ENCODE peak calls at places on chromosomes 7 and 10, in five cellular contexts. U, G, O, S and I are unnamed samples.

GRCh38 chr10:5509236-5509635 is 9.9 kb upstream of the CALML5 start:
- DNase-seq in U (no peak), G (no peak), O (no peak), S (no peak), I (no peak)

GRCh38 chr7:117158941-117159705 is 163.7 kb downstream of the WNT2 start:
- DNase-seq in G (peak; percentile 21), S (no peak), O (no peak), U (no peak), I (no peak)

GRCh38 chr10:110501142-110501937 is 3.6 kb downstream of the DUSP5 start:
- DNase-seq in U (peak; percentile 81), S (peak; percentile 64), G (peak; percentile 95), O (peak; percentile 94), I (peak; percentile 78)

GRCh38 chr7:36182854-36183604 is 30.0 kb downstream of the EEPD1 start:
- DNase-seq in S (no peak), O (no peak), G (no peak), U (no peak), I (no peak)

GRCh38 chr10:35422236-35422635 is 85.9 kb downstream of the CCNY start:
- DNase-seq in O (peak; percentile 23), G (no peak), S (no peak), U (peak; percentile 69), I (no peak)

GRCh38 chr10:93058139-93058538 is 2.5 kb upstream of the CYP26C1 start:
- DNase-seq in U (no peak), G (no peak), O (no peak), S (no peak), I (no peak)

GRCh38 chr7:14341200-14341599 is 351.7 kb upstream of the ETV1 start:
- DNase-seq in O (no peak), S (no peak), G (no peak), U (no peak), I (no peak)

GRCh38 chr10:82943142-82943541 is 1068.1 kb downstream of the NRG3 start:
- DNase-seq in O (no peak), G (no peak), S (no peak), U (no peak), I (no peak)

GRCh38 chr7:47371733-47372368 is 210.1 kb downstream of the TNS3 start:
- DNase-seq in S (no peak), U (peak; percentile 81), O (peak; percentile 73), G (peak; percentile 56), I (no peak)

GRCh38 chr10:13120786-13121499 is 21.0 kb downstream of the OPTN start:
- DNase-seq in G (peak; percentile 61), U (no peak), S (no peak), O (peak; percentile 24), I (no peak)

GRCh38 chr7:91247497-91247896 is 16.7 kb upstream of the FZD1 start:
- DNase-seq in G (no peak), O (no peak), S (no peak), U (no peak), I (no peak)

GRCh38 chr7:97187067-97187466 is 69.6 kb downstream of the SDHAF3 start:
- DNase-seq in S (no peak), U (no peak), G (peak; percentile 22), O (no peak), I (peak; percentile 1)

GRCh38 chr10:29501692-29502091 is 133.1 kb downstream of the SVIL start:
- DNase-seq in U (no peak), O (no peak), S (peak; percentile 39), G (peak; percentile 62), I (peak; percentile 51)

GRCh38 chr7:156527458-156527890 is 113.1 kb upstream of the RNF32 start:
- DNase-seq in U (no peak), S (peak; percentile 5), O (no peak), G (no peak), I (no peak)

GRCh38 chr10:67760272-67760671 is 64.3 kb upstream of the CTNNA3 start:
- DNase-seq in S (no peak), G (no peak), O (no peak), U (no peak), I (no peak)

GRCh38 chr10:69327463-69328345 is 49.4 kb downstream of the HK1 start:
- DNase-seq in U (peak; percentile 72), S (peak; percentile 75), O (peak; percentile 66), G (peak; percentile 85), I (no peak)

GRCh38 chr10:24209946-24210491 is 1.1 kb downstream of the KIAA1217 start:
- DNase-seq in O (peak; percentile 35), S (peak; percentile 77), U (no peak), G (peak; percentile 71), I (no peak)

GRCh38 chr10:33235951-33236350 is 98.5 kb downstream of the NRP1 start:
- DNase-seq in O (no peak), G (no peak), S (no peak), U (no peak), I (no peak)

GRCh38 chr7:121138262-121138933 is 149.9 kb downstream of the CPED1 start:
- DNase-seq in S (no peak), O (no peak), G (no peak), U (no peak), I (no peak)

GRCh38 chr10:103557455-103557854 is 64.0 kb downstream of the NEURL1 start:
- DNase-seq in S (no peak), U (no peak), G (no peak), O (no peak), I (no peak)
- H3K4me3 ChIP-seq in S (no peak overlapping the region), U (no peak overlapping the region), G (no peak overlapping the region), O (no peak overlapping the region), I (no peak overlapping the region)

GRCh38 chr10:15167411-15168295 is 840 bp downstream of the NMT2 start:
- DNase-seq in G (peak; percentile 49), U (peak; percentile 83), S (peak; percentile 24), O (peak; percentile 43), I (no peak)

GRCh38 chr10:15169555-15170407 is 1.3 kb upstream of the NMT2 start:
- DNase-seq in O (no peak), S (no peak), G (no peak), U (peak; percentile 12), I (no peak)

GRCh38 chr10:15166325-15166724 is 2.2 kb downstream of the NMT2 start:
- DNase-seq in O (no peak), G (no peak), U (no peak), S (no peak), I (no peak)

GRCh38 chr10:15168296-15168780 is at the start of gene NMT2:
- DNase-seq in U (peak; percentile 94), O (no peak), G (no peak), S (peak; percentile 88), I (no peak)

DNA sequence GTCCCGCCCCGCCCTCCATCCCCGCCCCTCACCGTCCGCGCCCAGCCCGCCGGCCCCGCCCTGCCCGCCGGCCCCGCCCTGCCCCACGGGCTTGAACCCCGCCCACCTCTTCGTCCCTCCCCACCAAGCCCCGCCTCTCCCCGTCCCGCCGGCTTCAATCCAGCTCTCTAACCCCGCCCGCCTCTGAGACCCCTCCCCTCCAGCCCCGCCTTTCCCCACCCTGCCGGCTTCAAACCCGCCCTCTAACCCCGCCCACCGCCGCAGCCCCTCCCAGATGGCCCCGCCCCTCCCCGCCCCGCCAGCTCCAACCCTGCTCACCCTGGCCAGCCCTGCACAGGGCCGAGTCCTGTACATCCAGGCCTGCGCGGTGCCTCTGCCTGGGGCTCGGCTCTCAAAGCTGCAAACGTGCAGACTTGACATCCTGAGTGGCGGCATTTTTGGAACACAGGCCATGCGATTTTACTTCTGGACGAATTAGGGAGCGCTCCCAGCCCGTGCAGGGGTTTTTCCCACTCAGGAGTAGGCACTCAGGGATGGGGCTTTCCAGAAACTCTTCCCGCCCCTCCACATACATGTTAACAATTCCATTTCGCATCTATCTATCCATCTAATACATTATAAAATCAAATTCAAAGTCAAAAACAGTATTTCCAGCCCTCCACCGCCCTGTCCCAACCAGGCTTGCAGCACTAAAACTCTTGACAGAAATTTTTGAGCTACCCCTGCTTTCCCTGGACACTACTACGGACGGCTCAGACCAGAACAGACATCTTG is 475 bp upstream of the NMT2 start:
- DNase-seq in U (peak; percentile 99), O (peak; percentile 98), S (peak; percentile 90), G (peak; percentile 99), I (peak; percentile 95)
- H3K4me3 ChIP-seq in U (no peak overlapping the region), O (no peak overlapping the region), S (no peak overlapping the region), G (no peak overlapping the region), I (peak overlapping the region; percentile 10)

DNA sequence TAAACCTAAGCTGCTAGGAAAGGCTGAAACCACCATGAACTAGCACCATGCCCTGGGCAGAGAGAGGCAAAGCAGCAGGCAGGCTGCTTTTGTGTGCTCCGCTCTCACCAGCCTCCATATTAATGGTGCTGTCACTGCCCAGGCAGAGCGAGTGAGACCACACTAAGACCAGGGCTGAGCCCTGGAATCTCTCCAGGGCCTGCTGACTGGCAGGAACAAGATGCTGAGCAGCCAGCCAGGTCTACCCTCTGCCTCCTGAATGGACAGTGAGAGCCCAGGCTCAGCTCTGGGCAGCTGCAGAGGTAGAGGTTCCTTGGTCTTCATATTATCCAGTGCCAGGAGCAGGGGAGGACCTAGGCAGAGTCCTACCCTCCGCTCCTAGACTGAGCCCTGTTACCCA is 1.6 kb upstream of the CRHR2 start:
- DNase-seq in O (no peak), S (no peak), U (no peak), G (no peak), I (no peak)
- H3K4me3 ChIP-seq in O (no peak overlapping the region), S (no peak overlapping the region), U (no peak overlapping the region), G (no peak overlapping the region), I (no peak overlapping the region)

DNA sequence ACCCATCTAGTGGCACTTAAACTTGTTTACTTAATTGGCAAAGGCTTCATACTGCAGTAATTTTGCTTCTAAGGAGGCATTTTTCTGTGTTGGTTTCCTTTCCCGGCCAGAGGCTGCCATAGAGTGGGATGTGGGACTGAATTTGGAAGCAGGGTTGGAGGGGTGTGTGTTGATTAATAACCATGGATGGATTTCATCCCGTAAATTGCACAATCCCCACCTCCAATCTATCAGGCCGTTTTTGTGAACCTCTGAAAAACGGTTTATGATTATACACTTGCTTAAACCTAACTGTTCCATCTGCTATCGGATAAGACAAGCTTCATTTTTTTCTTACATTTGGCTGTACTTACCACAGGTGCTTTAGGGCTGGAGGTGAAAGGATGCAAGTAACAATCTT is 1.3 kb downstream of the TMEM60 start:
- DNase-seq in G (no peak), S (no peak), U (no peak), O (no peak), I (no peak)
- H3K4me3 ChIP-seq in G (peak overlapping the region; percentile 99), S (no peak overlapping the region), U (peak overlapping the region; percentile 79), O (peak overlapping the region; percentile 62), I (peak overlapping the region; percentile 92)

DNA sequence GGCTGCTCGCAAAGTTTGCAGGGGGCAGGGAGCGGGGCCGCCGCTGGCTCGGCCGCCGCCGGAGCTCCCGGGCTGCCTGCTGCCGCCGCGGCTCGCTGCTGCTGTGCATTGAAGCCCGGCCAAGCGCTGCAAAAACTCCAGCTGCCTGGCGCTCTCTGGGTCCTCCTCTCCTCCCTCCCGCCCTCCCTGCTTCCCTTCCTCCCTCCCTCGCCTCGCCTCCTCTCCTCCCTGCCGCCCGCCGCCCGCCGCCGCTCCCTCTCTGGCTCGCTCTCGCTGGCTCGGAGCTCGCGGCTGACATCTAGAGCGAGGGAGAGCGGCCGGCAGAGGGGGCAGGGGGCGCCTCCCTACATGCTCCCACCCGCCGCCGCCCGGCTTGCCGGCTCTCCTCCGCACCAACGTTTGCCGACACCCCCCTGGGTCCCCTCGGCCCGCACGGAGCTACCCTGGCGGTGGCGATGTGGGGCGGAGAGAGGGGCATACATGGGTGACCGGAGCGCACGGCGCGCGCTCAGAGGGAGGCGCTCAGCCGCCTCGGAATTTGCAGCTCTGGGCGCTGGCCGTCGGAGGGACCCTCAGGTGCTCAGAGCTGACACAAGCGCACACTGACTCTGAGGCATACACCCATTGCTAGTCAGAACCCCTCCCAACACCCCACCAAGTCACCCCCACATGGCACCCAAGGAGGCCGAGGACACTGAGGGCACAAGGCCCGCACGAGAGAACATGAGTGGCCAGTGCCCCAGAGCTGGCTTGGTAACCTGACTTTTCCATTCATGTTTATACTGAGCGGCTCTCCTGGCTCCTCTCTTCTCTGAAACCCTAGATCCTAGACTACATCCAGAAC is 1.2 kb upstream of the PLXNA4 start:
- DNase-seq in O (peak; percentile 82), G (peak; percentile 89), S (no peak), U (peak; percentile 90), I (no peak)
- H3K4me3 ChIP-seq in O (no peak overlapping the region), G (no peak overlapping the region), S (peak overlapping the region; percentile 48), U (peak overlapping the region; percentile 67), I (no peak overlapping the region)

GRCh38 chr10:89813546-89813945 is 112.2 kb downstream of the KIF20B start:
- DNase-seq in O (no peak), S (no peak), G (no peak), U (no peak), I (no peak)
- H3K4me3 ChIP-seq in O (no peak overlapping the region), S (no peak overlapping the region), G (no peak overlapping the region), U (no peak overlapping the region), I (no peak overlapping the region)